ENCODE peak calls at places on chromosomes 2 and 18, in five cellular contexts. D is fibroblast of lung; N is lower lobe of right lung; S is BE2C; Q is CD8-positive, alpha-beta T cell. F is an unnamed sample.

GRCh38 chr2:122105171-122105884 is 349.9 kb downstream of the TSN start:
- DNase-seq in D (no peak), N (no peak), S (no peak), Q (no peak), F (no peak)

GRCh38 chr2:60759654-60760053 is 3.6 kb downstream of the PAPOLG start:
- DNase-seq in D (no peak), N (peak), S (no peak), Q (no peak), F (no peak)

GRCh38 chr2:241810304-241811208 is 1.6 kb downstream of the NEU4 start:
- DNase-seq in D (no peak), N (no peak), S (peak), Q (no peak), F (no peak)

GRCh38 chr2:124024491-124025348 is at the start of gene CNTNAP5:
- DNase-seq in D (peak), N (peak), S (peak), Q (no peak), F (peak)

GRCh38 chr2:42848270-42848669 is 55.9 kb upstream of the HAAO start:
- DNase-seq in D (no peak), N (no peak), S (no peak), Q (no peak), F (no peak)

GRCh38 chr2:25314514-25315315 is 27.0 kb downstream of the DNMT3A start:
- DNase-seq in D (peak), N (peak), S (peak), Q (peak), F (no peak)

GRCh38 chr2:121748202-121748601 is 7.2 kb upstream of the TSN start:
- DNase-seq in D (peak), N (no peak), S (peak), Q (no peak), F (peak)

GRCh38 chr2:172279843-172280242 is 147.5 kb upstream of the ITGA6 start:
- DNase-seq in D (no peak), N (no peak), S (no peak), Q (no peak), F (no peak)

GRCh38 chr2:30716117-30716900 is 90.9 kb downstream of the CAPN13 start:
- DNase-seq in D (no peak), N (no peak), S (no peak), Q (no peak), F (no peak)

GRCh38 chr18:73118121-73118816 is 250.5 kb upstream of the NETO1 start:
- DNase-seq in D (peak), N (no peak), S (no peak), Q (no peak), F (peak)

GRCh38 chr2:208392300-208392699 is 14.3 kb upstream of the PTH2R start:
- DNase-seq in D (no peak), N (no peak), S (no peak), Q (no peak), F (no peak)
- TF ChIP-seq CTCF in D (no peak), N (no peak), S (peak), Q (no peak), F (peak)

GRCh38 chr2:190413421-190413820 is 5.3 kb downstream of the MFSD6 start:
- DNase-seq in D (no peak), N (no peak), S (no peak), Q (no peak), F (no peak)

GRCh38 chr2:190415251-190415650 is 7.1 kb downstream of the MFSD6 start:
- DNase-seq in D (no peak), N (no peak), S (no peak), Q (no peak), F (no peak)

GRCh38 chr2:190417045-190417842 is 9.1 kb downstream of the MFSD6 start:
- DNase-seq in D (no peak), N (no peak), S (no peak), Q (no peak), F (no peak)

GRCh38 chr2:190418717-190419116 is 10.6 kb downstream of the MFSD6 start:
- DNase-seq in D (no peak), N (no peak), S (no peak), Q (no peak), F (no peak)

DNA sequence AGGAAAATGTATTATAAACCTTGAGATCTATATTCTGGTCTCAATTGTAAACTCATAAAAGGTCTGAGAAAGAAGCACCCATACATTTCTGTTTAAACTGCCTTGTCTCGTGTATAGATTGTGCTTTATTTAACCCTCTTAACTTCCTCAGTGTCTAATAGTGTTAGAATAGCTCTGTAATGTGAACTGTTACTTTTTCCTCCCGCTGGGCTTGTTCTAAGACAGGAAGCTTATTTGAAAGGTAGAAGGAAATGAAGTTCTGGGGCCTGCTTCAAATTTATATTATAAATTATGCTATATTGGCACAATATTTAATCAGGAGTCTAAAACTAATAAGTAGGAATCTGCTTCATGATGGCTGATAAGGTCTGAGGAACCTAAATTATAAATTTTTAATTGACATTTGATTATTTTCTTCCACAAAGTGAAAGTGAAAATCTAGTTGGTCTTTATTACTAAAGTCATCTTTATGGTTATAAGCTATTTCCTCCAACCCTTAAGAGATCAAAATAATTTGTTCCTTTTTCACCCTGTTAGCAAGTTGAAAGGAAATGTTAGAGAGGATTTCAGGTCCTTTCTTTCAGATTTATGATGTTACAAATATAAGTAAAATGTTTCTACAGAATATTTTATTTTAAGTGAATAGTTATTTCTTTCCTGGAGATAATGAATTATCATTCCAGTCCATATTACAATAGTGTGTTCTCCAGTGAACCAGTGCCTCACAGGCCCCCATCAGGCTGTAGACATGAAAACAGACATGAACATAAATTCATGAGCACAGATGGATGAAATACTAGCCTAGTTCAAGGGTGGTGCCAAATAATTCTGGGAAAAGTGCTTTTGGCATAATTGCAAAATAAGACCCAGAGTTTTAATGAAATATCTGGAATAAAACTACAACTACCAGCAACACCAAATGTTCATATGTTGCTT is 7.9 kb downstream of the MFSD6 start:
- DNase-seq in D (no peak), N (no peak), S (no peak), Q (no peak), F (no peak)
- H3K4me3 ChIP-seq in D (no peak), N (no peak), S (no peak), Q (no peak), F (no peak)

DNA sequence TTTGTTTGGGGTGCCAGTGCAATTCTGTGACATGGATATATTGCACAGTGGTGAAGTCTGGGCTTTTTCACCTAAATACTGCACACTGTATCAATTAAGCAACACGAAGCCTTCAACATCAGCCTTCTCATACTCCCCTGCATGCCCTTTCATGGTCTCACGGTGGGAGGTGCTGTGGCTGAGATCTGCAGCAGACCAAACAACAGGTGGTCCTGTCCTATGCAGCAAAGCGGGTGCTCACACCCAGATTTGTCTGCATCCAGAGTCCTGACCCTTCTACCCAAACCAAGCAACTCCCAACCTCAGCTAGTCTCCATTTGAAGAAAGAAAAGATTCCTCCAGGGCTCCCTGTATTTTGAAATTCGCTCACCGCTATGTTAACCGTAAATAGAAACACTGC is 35.0 kb downstream of the FAM168B start:
- DNase-seq in D (no peak), N (no peak), S (no peak), Q (no peak), F (no peak)
- TF ChIP-seq CTCF in D (no peak), N (no peak), S (no peak), Q (no peak), F (no peak)

GRCh38 chr2:239442192-239442591 is 41.4 kb upstream of the HDAC4 start:
- DNase-seq in D (no peak), N (no peak), S (no peak), Q (no peak), F (no peak)
- H3K4me3 ChIP-seq in D (no peak), N (no peak), S (no peak), Q (no peak), F (no peak)

DNA sequence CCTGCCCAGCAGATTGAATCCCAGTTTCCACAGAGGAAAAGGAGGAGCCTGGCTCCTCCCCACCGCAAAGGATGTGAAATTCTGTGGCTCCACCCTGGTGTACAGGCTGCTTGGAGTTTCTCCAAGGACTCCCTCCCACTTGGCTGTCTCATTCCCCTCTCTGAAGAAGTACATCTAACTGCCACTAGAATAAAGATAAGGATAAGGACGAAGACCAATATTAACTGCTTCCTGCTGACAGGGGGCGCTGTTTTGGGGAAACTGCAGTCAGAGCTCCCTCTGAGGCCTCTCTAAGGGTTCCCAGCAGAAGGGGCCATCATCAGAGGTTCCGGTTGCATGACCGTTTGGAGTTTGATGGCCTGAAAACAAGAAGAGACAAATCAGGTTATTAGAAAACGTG is 790.9 kb downstream of the CPS1 start:
- DNase-seq in D (no peak), N (no peak), S (no peak), Q (no peak), F (no peak)
- TF ChIP-seq CTCF in D (no peak), N (no peak), S (peak), Q (no peak), F (no peak)